ENCODE peak calls at places on chromosomes 5 and 9, in four cellular contexts. B is H9, G is IMR-90, D is H1. L is an unnamed sample.

GRCh38 chr5:34706084-34706483 is 50.0 kb downstream of the RAI14 start:
- DNase-seq in D (no peak), B (no peak), G (no peak), L (no peak)

GRCh38 chr9:69857131-69857530 is 36.5 kb downstream of the CFAP95 start:
- DNase-seq in B (no peak), D (no peak), G (peak), L (no peak)

GRCh38 chr9:69248005-69248404 is 73.9 kb downstream of the TJP2 start:
- DNase-seq in B (no peak), G (no peak), D (no peak), L (no peak)

GRCh38 chr5:2894347-2895135 is 143.1 kb upstream of the IRX2 start:
- DNase-seq in D (no peak), G (no peak), B (peak), L (no peak)

GRCh38 chr5:90612930-90613329 is 54.3 kb downstream of the ADGRV1 start:
- DNase-seq in G (no peak), D (no peak), B (no peak), L (no peak)

GRCh38 chr9:132694144-132694543 is 23.9 kb downstream of the GTF3C4 start:
- DNase-seq in B (peak), D (no peak), G (peak), L (peak)

GRCh38 chr9:127970401-127971313 is 10.1 kb downstream of the EEIG1 start:
- DNase-seq in G (no peak), D (no peak), B (no peak), L (no peak)

GRCh38 chr5:145775893-145776444 is 59.2 kb downstream of the PRELID2 start:
- DNase-seq in B (no peak), D (no peak), G (peak), L (no peak)

GRCh38 chr9:110623462-110624025 is 44.0 kb upstream of the SVEP1 start:
- DNase-seq in G (peak), B (no peak), D (no peak), L (peak)

GRCh38 chr5:169801781-169802180 is 164.7 kb downstream of the DOCK2 start:
- DNase-seq in G (peak), D (no peak), B (no peak), L (no peak)

GRCh38 chr9:95102572-95102971 is 214.9 kb downstream of the FANCC start:
- DNase-seq in B (no peak), G (no peak), D (no peak), L (no peak)

GRCh38 chr5:150780816-150781221 is 2.3 kb downstream of the SMIM3 start:
- DNase-seq in G (peak), B (no peak), D (no peak), L (no peak)

GRCh38 chr5:71533614-71534013 is 53.5 kb upstream of the MCCC2 start:
- DNase-seq in G (peak), D (no peak), B (no peak), L (peak)

GRCh38 chr5:175246242-175246891 is 197.6 kb downstream of the DRD1 start:
- DNase-seq in B (no peak), G (peak), D (peak), L (peak)

GRCh38 chr5:9239071-9239470 is 306.8 kb downstream of the SEMA5A start:
- DNase-seq in G (peak), D (no peak), B (no peak), L (no peak)

GRCh38 chr5:78778538-78778937 is 130.0 kb upstream of the LHFPL2 start:
- DNase-seq in G (peak), B (no peak), D (no peak), L (no peak)

GRCh38 chr5:111453290-111453689 is 59.0 kb downstream of the STARD4 start:
- DNase-seq in G (peak), B (no peak), D (no peak), L (no peak)

GRCh38 chr5:28301676-28302075 is 1263.3 kb upstream of the CDH9 start:
- DNase-seq in D (no peak), G (peak), B (no peak), L (peak)

GRCh38 chr5:174731214-174732039 is 7.0 kb downstream of the MSX2 start:
- DNase-seq in G (no peak), D (no peak), B (no peak), L (peak)

GRCh38 chr9:129052592-129052991 is 16.2 kb downstream of the MIGA2 start:
- DNase-seq in G (no peak), B (no peak), D (no peak), L (no peak)

GRCh38 chr5:74034738-74035137 is 408.7 kb downstream of the ARHGEF28 start:
- DNase-seq in G (peak), D (no peak), B (no peak), L (no peak)

GRCh38 chr5:100758780-100759179 is 144.3 kb downstream of the ST8SIA4 start:
- DNase-seq in G (no peak), B (no peak), D (no peak), L (no peak)

GRCh38 chr5:37133939-37134338 is 115.2 kb downstream of the CPLANE1 start:
- DNase-seq in B (no peak), D (no peak), G (peak), L (no peak)
- H3K56ac ChIP-seq in B (no peak), D (no peak), G (no peak), L (no peak)

GRCh38 chr9:20217596-20217995 is 404.7 kb downstream of the MLLT3 start:
- DNase-seq in D (no peak), G (no peak), B (no peak), L (no peak)
- H3K56ac ChIP-seq in D (no peak), G (no peak), B (no peak), L (no peak)

DNA sequence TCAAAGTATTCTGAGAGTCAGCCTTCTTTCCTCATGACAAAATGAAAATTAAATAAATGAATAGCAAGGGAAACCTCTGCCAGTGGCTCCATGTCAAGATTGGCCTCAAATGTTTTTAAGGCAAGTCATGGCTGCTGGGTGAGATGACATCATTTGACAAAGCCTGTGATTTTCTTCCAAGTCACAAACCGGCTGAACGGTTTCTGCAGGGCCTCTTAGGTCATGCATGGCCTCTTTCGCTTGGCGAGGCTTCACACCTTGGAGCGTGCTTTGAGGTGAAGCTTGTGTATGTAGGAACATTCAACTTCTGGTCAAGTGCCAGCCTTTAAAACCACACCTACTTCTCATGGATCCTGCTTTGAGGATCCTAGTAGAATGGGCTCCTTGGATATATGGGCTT is 161.0 kb upstream of the ZNF618 start:
- DNase-seq in D (no peak), G (peak), B (peak), L (peak)
- H3K56ac ChIP-seq in D (no peak), G (no peak), B (no peak), L (no peak)

DNA sequence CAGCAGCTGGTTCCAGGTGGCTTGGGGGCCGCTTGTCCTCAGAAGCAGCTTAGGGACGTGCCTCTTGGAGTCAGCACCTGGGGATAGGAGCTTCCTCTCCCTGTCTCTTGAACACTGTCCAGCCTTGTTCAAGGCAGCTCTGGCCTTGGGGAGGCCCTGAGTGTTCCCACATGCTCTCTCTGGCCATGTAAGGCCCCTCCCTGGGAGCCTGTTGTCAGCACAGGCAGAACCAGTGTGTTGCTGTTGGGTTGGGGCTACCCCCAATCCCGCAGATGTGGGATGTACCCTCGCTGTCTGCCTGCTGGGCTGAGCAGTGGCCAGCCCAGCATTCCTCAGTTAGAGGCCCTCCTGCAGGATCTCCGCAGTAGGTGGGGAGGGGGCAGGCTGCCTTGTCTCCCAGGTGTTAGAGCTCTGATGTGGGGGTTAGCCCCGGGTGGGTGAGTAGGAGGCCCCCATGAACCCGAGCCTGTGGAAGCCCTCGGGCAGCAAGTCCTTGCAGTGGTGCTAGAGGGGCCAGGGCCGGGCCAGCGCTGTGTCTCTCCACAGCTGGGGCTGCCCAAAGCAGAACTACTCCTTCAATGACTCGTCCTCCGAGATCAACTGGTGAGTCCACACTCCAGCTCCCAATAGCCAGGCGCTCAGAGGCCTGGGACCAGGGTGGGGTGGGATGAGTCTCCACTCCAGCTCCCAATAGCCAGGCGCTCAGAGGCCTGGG is 51.6 kb downstream of the KCNT1 start:
- DNase-seq in D (no peak), G (no peak), B (no peak), L (no peak)
- H3K56ac ChIP-seq in D (no peak), G (no peak), B (no peak), L (no peak)

GRCh38 chr5:157271740-157272271 is 5.9 kb downstream of the CYFIP2 start:
- DNase-seq in G (no peak), D (no peak), B (no peak), L (no peak)
- H3K56ac ChIP-seq in G (no peak), D (no peak), B (no peak), L (no peak)

GRCh38 chr5:92906798-92907380 is 674.1 kb downstream of the NR2F1-AS1 start:
- DNase-seq in D (no peak), G (no peak), B (no peak), L (no peak)

GRCh38 chr5:92907914-92908606 is 673.0 kb downstream of the NR2F1-AS1 start:
- DNase-seq in B (no peak), D (no peak), G (peak), L (no peak)

GRCh38 chr5:92911293-92911692 is 669.7 kb downstream of the NR2F1-AS1 start:
- DNase-seq in B (no peak), D (no peak), G (no peak), L (no peak)

GRCh38 chr5:92909545-92909962 is 671.5 kb downstream of the NR2F1-AS1 start:
- DNase-seq in G (peak), D (no peak), B (peak), L (peak)

DNA sequence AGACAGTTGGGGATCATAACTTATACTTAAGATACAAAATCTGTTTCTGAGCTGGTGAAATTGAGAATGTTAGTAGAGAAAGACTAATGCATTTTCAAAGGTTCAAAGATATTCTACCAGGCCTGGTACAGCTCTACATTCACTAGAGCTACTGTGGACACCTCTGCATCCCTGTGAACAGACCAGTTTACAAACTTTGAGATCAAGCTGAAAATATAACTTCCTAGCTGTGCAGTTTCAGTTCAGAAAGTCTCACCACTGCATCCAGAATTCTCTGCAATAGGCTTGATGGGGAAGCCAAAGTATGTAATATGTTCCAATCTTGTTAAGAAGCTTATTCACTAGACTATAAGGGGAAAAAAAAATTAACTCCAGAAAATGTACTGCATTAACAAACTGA is 672.1 kb downstream of the NR2F1-AS1 start:
- DNase-seq in D (no peak), B (no peak), G (no peak), L (no peak)
- H3K56ac ChIP-seq in D (no peak), B (no peak), G (no peak), L (no peak)

DNA sequence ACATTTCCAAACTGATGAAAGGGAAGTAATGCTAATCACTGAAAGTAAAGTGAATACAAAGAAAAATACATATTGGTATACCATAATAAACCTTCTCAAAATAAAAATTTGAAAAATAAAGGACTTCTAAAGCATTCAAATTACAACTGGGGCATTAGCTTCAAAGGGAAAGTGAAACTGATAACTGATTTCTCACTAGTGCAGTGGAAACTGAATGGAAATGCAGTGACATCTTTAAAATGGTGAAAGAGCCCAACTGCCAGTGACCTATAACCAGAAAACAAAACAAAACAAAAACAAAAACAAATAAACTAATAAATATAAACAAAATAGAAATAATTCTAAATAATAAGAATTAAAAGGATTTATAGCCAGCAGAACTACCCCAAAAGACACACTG is 297.5 kb upstream of the GRIN3A start:
- DNase-seq in B (no peak), D (no peak), G (no peak), L (no peak)
- H3K56ac ChIP-seq in B (no peak), D (no peak), G (no peak), L (no peak)

DNA sequence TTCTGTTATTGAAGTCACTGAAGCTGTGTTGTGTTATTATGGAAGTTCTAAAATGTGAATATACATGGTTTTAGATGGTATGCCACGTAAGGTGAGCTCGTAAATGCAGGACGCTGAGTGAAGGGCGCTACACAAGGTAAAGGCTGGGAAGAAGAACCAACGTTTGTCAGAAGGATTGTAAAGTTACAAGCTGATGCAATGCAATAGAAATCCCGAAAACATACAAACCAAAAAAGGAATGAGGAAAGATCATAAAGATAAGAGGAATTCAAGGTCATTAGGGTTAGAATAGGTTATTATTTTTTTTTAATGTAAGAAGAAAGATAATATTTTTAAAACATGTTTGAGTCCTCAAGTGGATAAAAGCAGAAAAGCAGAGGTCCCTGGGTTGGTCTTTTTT is 538.6 kb downstream of the CDH12 start:
- DNase-seq in G (no peak), B (no peak), D (no peak), L (no peak)
- H3K56ac ChIP-seq in G (no peak), B (no peak), D (no peak), L (no peak)

DNA sequence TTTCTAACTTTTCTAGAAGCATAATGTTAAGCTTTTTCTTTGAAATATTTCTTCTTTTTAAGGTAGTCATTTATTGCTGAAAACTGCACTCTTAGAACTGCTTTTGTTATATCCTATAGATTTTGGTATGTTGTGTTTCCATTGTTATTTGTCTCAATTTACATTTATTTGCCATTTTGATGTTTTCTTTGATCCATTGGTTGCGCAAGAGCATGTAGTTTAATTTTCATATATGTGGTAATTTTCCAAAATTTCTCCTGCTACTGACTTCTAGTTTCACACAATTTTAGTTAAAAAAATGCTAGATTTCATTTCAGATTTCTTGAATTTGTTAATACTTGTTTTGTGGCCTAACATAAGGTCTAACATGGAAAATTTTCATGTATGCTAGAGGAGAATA is 1029.3 kb upstream of the TYRP1 start:
- DNase-seq in G (no peak), D (no peak), B (no peak), L (no peak)
- H3K56ac ChIP-seq in G (no peak), D (no peak), B (no peak), L (no peak)

L was measured in mesendoderm.